ENCODE peak calls at places on chromosomes 16 and 17, in six cellular contexts. M is thoracic aorta, D is tibial artery, A is Caco-2, F is IMR-90, V is PC-9. N is an unnamed sample. For H3K27me3, the result is how much of the 10 kb centered on the place peaks cover.

GRCh38 chr16:89565256-89565505 is 4.7 kb downstream of the RPL13 start:
- DNase-seq in M (no peak), D (no peak), A (peak), F (no peak), V (peak), N (peak)

GRCh38 chr17:6577686-6578263 is 21.4 kb upstream of the PITPNM3 start:
- DNase-seq in M (no peak), D (no peak), A (no peak), F (no peak), V (no peak), N (peak)

GRCh38 chr16:89343501-89344291 is 126.2 kb downstream of the ZNF778 start:
- DNase-seq in M (no peak), D (no peak), A (no peak), F (peak), V (peak), N (peak)

GRCh38 chr17:72523491-72523890 is 402.7 kb downstream of the SOX9 start:
- DNase-seq in M (no peak), D (no peak), A (no peak), F (no peak), V (no peak), N (no peak)

GRCh38 chr17:40284085-40284713 is 3.5 kb upstream of the CDC6 start:
- DNase-seq in M (no peak), D (no peak), A (peak), F (peak), V (peak), N (peak)

GRCh38 chr17:81990836-81991683 is 13.6 kb downstream of the ASPSCR1 start:
- DNase-seq in M (no peak), D (peak), A (no peak), F (no peak), V (no peak), N (no peak)

GRCh38 chr17:8300629-8301242 is 5.5 kb upstream of the SLC25A35 start:
- DNase-seq in M (no peak), D (no peak), A (peak), F (peak), V (peak), N (peak)

GRCh38 chr17:72702136-72702735 is 390.3 kb downstream of the SLC39A11 start:
- DNase-seq in M (no peak), D (no peak), A (no peak), F (peak), V (no peak), N (peak)

GRCh38 chr17:16040710-16041251 is 41.2 kb downstream of the TTC19 start:
- DNase-seq in M (no peak), D (no peak), A (no peak), F (peak), V (no peak), N (no peak)

GRCh38 chr17:31413871-31414589 is 22.6 kb downstream of the RAB11FIP4 start:
- DNase-seq in M (no peak), D (no peak), A (no peak), F (peak), V (no peak), N (peak)

GRCh38 chr17:9475259-9475658 is 100.4 kb downstream of the STX8 start:
- DNase-seq in M (no peak), D (no peak), A (no peak), F (no peak), V (no peak), N (no peak)

GRCh38 chr16:84315422-84315821 is 20.7 kb downstream of the WFDC1 start:
- DNase-seq in M (no peak), D (no peak), A (no peak), F (peak), V (peak), N (peak)

GRCh38 chr17:57045868-57046671 is 39.0 kb upstream of the AKAP1 start:
- DNase-seq in M (no peak), D (peak), A (no peak), F (no peak), V (no peak), N (no peak)

GRCh38 chr17:57448288-57449283 is 192.3 kb downstream of the MSI2 start:
- DNase-seq in M (no peak), D (no peak), A (no peak), F (no peak), V (no peak), N (peak)

GRCh38 chr16:528111-529011 is 849 bp downstream of the CAPN15 start:
- DNase-seq in M (peak), D (no peak), A (no peak), F (peak), V (peak), N (peak)

GRCh38 chr17:78664476-78665384 is 87.5 kb upstream of the DNAH17 start:
- DNase-seq in M (no peak), D (no peak), A (no peak), F (peak), V (no peak), N (no peak)

GRCh38 chr16:70753228-70753627 is 47.7 kb downstream of the VAC14 start:
- DNase-seq in M (no peak), D (peak), A (no peak), F (no peak), V (no peak), N (no peak)

GRCh38 chr16:70703041-70703834 is 17.4 kb upstream of the MTSS2 start:
- DNase-seq in M (peak), D (peak), A (no peak), F (peak), V (no peak), N (peak)

GRCh38 chr17:20284575-20284974 is 182.8 kb downstream of the LGALS9B start:
- DNase-seq in M (no peak), D (no peak), A (no peak), F (peak), V (no peak), N (no peak)

GRCh38 chr16:71630808-71631207 is 4.8 kb downstream of the MARVELD3 start:
- DNase-seq in M (no peak), D (no peak), A (no peak), F (no peak), V (peak), N (peak)

GRCh38 chr17:55484575-55484974 is 26.7 kb downstream of the SMIM36 start:
- DNase-seq in M (no peak), D (no peak), A (no peak), F (no peak), V (peak), N (peak)

DNA sequence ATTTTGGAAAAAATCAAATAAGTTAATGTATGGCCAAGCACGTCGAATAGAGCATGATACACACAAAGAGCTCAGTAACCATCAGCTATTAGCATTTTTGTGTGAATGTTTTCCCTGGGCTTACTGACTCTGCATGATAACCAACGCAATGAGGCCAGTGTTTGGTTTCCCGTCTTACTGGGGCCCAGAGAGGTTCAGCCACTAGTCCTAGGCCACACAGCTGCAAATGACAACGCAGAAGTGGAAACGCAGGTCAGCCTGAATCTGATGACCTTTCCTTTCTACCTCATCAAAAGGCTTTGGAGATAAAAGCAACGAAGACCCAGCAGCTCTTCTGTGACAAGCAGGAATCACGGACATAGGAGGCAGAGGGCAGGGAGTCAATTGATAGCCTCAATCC is 7.2 kb upstream of the CACNG4 start:
- DNase-seq in M (no peak), D (no peak), A (no peak), F (no peak), V (no peak), N (no peak)
- H3K4me3 ChIP-seq in M (no peak), D (no peak), A (no peak), F (no peak), V (no peak), N (no peak)

GRCh38 chr16:58494981-58495860 is 4.7 kb upstream of the NDRG4 start:
- DNase-seq in M (peak), D (peak), A (peak), F (peak), V (peak), N (peak)
- TF ChIP-seq CTCF in M (peak), D (peak), A (peak), F (peak), V (peak), N (peak)

DNA sequence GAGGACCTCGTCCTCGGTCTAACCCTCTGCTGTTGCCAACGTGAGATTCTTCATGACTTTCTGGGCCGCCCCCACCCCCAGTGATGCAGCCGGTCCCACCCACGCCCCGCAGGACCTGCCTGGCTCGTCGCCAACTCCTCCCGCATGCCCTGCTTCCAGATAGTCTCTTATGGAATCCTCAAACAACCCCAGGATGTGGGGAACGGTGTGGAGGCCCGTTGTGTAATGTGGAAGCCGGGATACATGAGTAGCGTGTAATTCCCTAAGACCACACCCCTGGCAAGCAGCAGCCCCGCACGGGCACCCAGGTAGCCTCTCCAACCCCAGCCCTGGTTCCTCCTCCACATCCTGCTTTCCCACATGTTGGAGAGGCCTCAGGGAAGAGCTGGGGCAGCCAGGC is 275.9 kb downstream of the C16orf95 start:
- DNase-seq in M (no peak), D (peak), A (no peak), F (no peak), V (no peak), N (no peak)
- H3K27me3 ChIP-seq in M (under half), D (under half), A (under half), F (under half), V (half or more), N (under half)

GRCh38 chr16:27430923-27431484 is 29.0 kb downstream of the IL21R start:
- DNase-seq in M (no peak), D (no peak), A (no peak), F (peak), V (no peak), N (no peak)

GRCh38 chr16:27429981-27430441 is 28.0 kb downstream of the IL21R start:
- DNase-seq in M (no peak), D (no peak), A (no peak), F (no peak), V (no peak), N (no peak)

GRCh38 chr16:27429330-27429871 is 27.4 kb downstream of the IL21R start:
- DNase-seq in M (no peak), D (no peak), A (no peak), F (no peak), V (no peak), N (no peak)

GRCh38 chr16:27431773-27432599 is 30.0 kb downstream of the IL21R start:
- DNase-seq in M (no peak), D (peak), A (no peak), F (peak), V (no peak), N (peak)

DNA sequence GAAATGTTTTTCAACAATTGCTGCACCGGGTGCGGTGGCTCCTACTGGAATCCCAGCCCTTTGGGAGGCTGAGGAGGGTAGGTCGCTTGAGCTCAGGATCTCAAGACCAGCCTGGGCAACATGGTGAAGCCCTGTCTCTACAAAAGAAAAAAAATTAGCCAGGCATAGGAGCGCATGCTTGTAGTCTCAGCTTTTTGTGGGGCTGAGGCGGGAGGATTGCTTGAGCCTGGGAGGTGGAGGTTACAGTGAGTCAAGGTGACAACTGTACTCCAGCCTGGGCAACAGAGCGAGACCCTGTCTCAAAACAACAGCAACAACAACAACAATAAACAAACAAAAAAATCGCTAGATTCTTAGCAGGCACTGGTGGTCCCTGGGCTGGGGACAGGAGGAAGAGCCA is 28.5 kb downstream of the IL21R start:
- DNase-seq in M (no peak), D (no peak), A (no peak), F (no peak), V (no peak), N (no peak)
- H3K4me3 ChIP-seq in M (no peak), D (no peak), A (no peak), F (no peak), V (no peak), N (no peak)

GRCh38 chr16:82016268-82016667 is 5.0 kb upstream of the SDR42E1 start:
- DNase-seq in M (no peak), D (no peak), A (no peak), F (peak), V (no peak), N (peak)
- TF ChIP-seq CTCF in M (no peak), D (no peak), A (peak), F (peak), V (peak), N (peak)

N was measured in bronchial epithelial cell.